ENCODE peak calls at places on chromosomes 1 and 21, in nine cellular contexts. G is OCI-LY7; O is CD8-positive, alpha-beta memory T cell; U is CD8-positive, alpha-beta T cell; A is DND-41; E is heart left ventricle; R is ovary; Y is AG04450; B is tibial nerve. K is an unnamed sample.
A peak's percentile ranks its signal among the peaks of the same experiment; 100 is the strongest.

GRCh38 chr1:21568006-21568746 is 59.0 kb downstream of the ALPL start:
- DNase-seq in G (no peak), O (no peak), U (no peak), A (no peak), E (no peak), R (no peak), Y (no peak), B (no peak), K (no peak)

GRCh38 chr1:5949761-5950100 is 42.5 kb downstream of the NPHP4 start:
- DNase-seq in G (no peak), O (no peak), U (no peak), A (no peak), E (no peak), R (no peak), Y (no peak), B (no peak), K (no peak)

GRCh38 chr1:29255134-29255666 is 18.9 kb downstream of the PTPRU start:
- DNase-seq in G (no peak), O (no peak), U (no peak), A (no peak), E (no peak), R (no peak), Y (no peak), B (no peak), K (no peak)

GRCh38 chr1:84122780-84123382 is 21.2 kb upstream of the PRKACB start:
- DNase-seq in G (peak; percentile 60), O (peak; percentile 69), U (peak; percentile 54), A (peak; percentile 53), E (peak; percentile 15), R (no peak), Y (no peak), B (peak; percentile 67), K (peak; percentile 54)

GRCh38 chr21:33441489-33442477 is 38.0 kb downstream of the TMEM50B start:
- DNase-seq in G (peak; percentile 85), O (no peak), U (no peak), A (no peak), E (peak; percentile 77), R (no peak), Y (peak; percentile 51), B (no peak), K (peak; percentile 19)

GRCh38 chr1:6052543-6053205 is 7.0 kb downstream of the KCNAB2 start:
- DNase-seq in G (peak; percentile 42), O (peak; percentile 60), U (peak; percentile 42), A (peak; percentile 72), E (peak; percentile 64), R (peak; percentile 79), Y (peak; percentile 36), B (peak; percentile 74), K (peak; percentile 43)

GRCh38 chr1:71623888-71624287 is 543.1 kb upstream of the ZRANB2 start:
- DNase-seq in G (no peak), O (no peak), U (no peak), A (no peak), E (no peak), R (no peak), Y (no peak), B (no peak), K (no peak)

GRCh38 chr1:75785320-75785963 is 614 bp upstream of the RABGGTB start:
- DNase-seq in G (no peak), O (no peak), U (no peak), A (no peak), E (no peak), R (no peak), Y (no peak), B (no peak), K (no peak)

GRCh38 chr1:54694771-54695170 is 20.9 kb upstream of the TTC4 start:
- DNase-seq in G (no peak), O (no peak), U (no peak), A (no peak), E (no peak), R (no peak), Y (no peak), B (no peak), K (no peak)

GRCh38 chr1:21586926-21587601 is 77.8 kb downstream of the ALPL start:
- DNase-seq in G (no peak), O (no peak), U (peak; percentile 9), A (no peak), E (peak; percentile 67), R (no peak), Y (peak; percentile 44), B (peak; percentile 11), K (no peak)

GRCh38 chr21:45265721-45266517 is 21.8 kb downstream of the POFUT2 start:
- DNase-seq in G (no peak), O (no peak), U (no peak), A (no peak), E (no peak), R (peak; percentile 20), Y (no peak), B (no peak), K (no peak)

GRCh38 chr1:2050793-2051682 is 827 bp downstream of the PRKCZ start:
- DNase-seq in G (no peak), O (no peak), U (peak; percentile 23), A (no peak), E (no peak), R (no peak), Y (no peak), B (no peak), K (no peak)

GRCh38 chr1:205061227-205061626 is 18.2 kb downstream of the CNTN2 start:
- DNase-seq in G (no peak), O (peak; percentile 30), U (no peak), A (no peak), E (no peak), R (peak; percentile 31), Y (no peak), B (no peak), K (no peak)

GRCh38 chr1:2368053-2368744 is 23.2 kb downstream of the MORN1 start:
- DNase-seq in G (no peak), O (no peak), U (no peak), A (no peak), E (no peak), R (no peak), Y (no peak), B (no peak), K (no peak)

GRCh38 chr1:209202826-209203439 is 380.6 kb upstream of the CAMK1G start:
- DNase-seq in G (peak; percentile 44), O (no peak), U (no peak), A (peak; percentile 47), E (no peak), R (no peak), Y (peak; percentile 27), B (no peak), K (peak; percentile 13)

GRCh38 chr1:229203030-229203751 is 67.7 kb upstream of the RAB4A start:
- DNase-seq in G (peak; percentile 31), O (no peak), U (no peak), A (peak; percentile 23), E (no peak), R (no peak), Y (no peak), B (no peak), K (no peak)

DNA sequence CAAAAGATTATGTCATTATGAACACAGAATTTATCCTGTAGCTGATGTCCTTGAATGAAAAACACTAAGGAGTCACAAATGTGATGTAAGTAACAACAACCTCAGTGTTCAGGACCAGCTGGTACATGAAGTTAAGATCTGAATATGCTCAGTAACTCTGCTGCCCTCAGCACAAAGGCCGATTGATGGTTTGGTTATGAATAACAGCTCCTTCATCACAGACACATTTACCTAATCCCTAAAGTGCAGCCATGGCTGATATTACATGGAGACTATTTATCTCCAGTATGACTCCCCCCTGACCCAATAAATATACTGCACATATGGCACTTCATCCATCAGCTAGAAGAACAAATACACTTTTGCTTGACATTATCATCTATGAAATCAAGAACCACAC is 75.2 kb downstream of the PLPPR5 start:
- DNase-seq in G (no peak), O (no peak), U (no peak), A (no peak), E (no peak), R (no peak), Y (no peak), B (no peak), K (no peak)
- H3K27ac ChIP-seq in G (no peak overlapping the region), O (no peak overlapping the region), U (no peak overlapping the region), A (no peak overlapping the region), E (no peak overlapping the region), R (no peak overlapping the region), Y (no peak overlapping the region), B (no peak overlapping the region), K (no peak overlapping the region)

DNA sequence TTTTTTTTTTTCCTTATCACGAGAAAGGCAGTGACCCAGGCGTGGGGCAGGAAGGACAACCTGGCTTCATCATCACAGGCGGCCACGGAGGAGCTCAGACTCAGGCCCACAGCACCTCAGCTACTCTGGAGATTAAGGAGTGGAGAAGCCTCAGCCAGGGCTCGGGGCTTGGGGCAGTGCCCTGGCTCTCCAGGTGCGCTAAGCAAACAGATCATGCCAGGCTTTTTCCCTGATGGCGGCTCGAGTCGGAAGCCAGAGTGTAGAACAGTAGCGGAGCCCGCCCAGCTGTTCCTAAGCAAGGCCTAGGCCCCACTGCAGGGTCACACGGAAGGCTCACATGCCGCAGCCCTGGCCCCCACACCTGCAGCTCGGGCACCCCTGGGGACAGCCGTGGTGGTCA is 70.7 kb downstream of the AGPAT3 start:
- DNase-seq in G (no peak), O (no peak), U (no peak), A (no peak), E (no peak), R (no peak), Y (no peak), B (no peak), K (no peak)
- H3K27ac ChIP-seq in G (no peak overlapping the region), O (no peak overlapping the region), U (no peak overlapping the region), A (no peak overlapping the region), E (peak overlapping the region; percentile 38), R (no peak overlapping the region), Y (no peak overlapping the region), B (no peak overlapping the region), K (peak overlapping the region; percentile 52)

GRCh38 chr1:222557148-222557547 is 9.2 kb upstream of the HHIPL2 start:
- DNase-seq in G (no peak), O (no peak), U (no peak), A (no peak), E (no peak), R (no peak), Y (no peak), B (no peak), K (no peak)

GRCh38 chr1:222552882-222553281 is 5.0 kb upstream of the HHIPL2 start:
- DNase-seq in G (no peak), O (no peak), U (no peak), A (no peak), E (no peak), R (no peak), Y (no peak), B (no peak), K (no peak)

GRCh38 chr1:222555992-222556615 is 8.2 kb upstream of the HHIPL2 start:
- DNase-seq in G (no peak), O (no peak), U (no peak), A (no peak), E (no peak), R (no peak), Y (no peak), B (no peak), K (no peak)

GRCh38 chr1:222557574-222557973 is 9.7 kb upstream of the HHIPL2 start:
- DNase-seq in G (no peak), O (no peak), U (no peak), A (no peak), E (no peak), R (no peak), Y (no peak), B (no peak), K (no peak)

GRCh38 chr1:222554177-222554576 is 6.3 kb upstream of the HHIPL2 start:
- DNase-seq in G (no peak), O (no peak), U (no peak), A (no peak), E (no peak), R (no peak), Y (no peak), B (no peak), K (no peak)
- H3K27ac ChIP-seq in G (no peak overlapping the region), O (no peak overlapping the region), U (no peak overlapping the region), A (no peak overlapping the region), E (no peak overlapping the region), R (no peak overlapping the region), Y (no peak overlapping the region), B (no peak overlapping the region), K (no peak overlapping the region)

GRCh38 chr1:111565079-111565478 is 54.5 kb upstream of the RAP1A start:
- DNase-seq in G (no peak), O (no peak), U (no peak), A (no peak), E (no peak), R (no peak), Y (peak; percentile 74), B (no peak), K (peak; percentile 15)
- H3K27ac ChIP-seq in G (no peak overlapping the region), O (no peak overlapping the region), U (no peak overlapping the region), A (no peak overlapping the region), E (no peak overlapping the region), R (no peak overlapping the region), Y (peak overlapping the region; percentile 31), B (no peak overlapping the region), K (peak overlapping the region; percentile 70)